ENCODE peak calls at places on chromosomes 3 and 15, in four cellular contexts. One of them, this sample, is unnamed. For H4K20me1, the result is how much of the 10 kb centered on the place peaks cover.

GRCh38 chr3:166186003-166186402 is 348.8 kb upstream of the BCHE start:
- DNase-seq in astrocyte: no peak
- DNase-seq in H9: no peak
- DNase-seq in GM23338: no peak
- DNase-seq in this sample: no peak

GRCh38 chr15:66771351-66771650 is 69.3 kb downstream of the SMAD6 start:
- DNase-seq in astrocyte: no peak
- DNase-seq in H9: no peak
- DNase-seq in GM23338: no peak
- DNase-seq in this sample: no peak

GRCh38 chr3:183650554-183650953 is 15.1 kb downstream of the KLHL24 start:
- DNase-seq in astrocyte: peak
- DNase-seq in H9: no peak
- DNase-seq in GM23338: no peak
- DNase-seq in this sample: no peak

GRCh38 chr3:62529230-62529629 is 155.9 kb upstream of the FEZF2 start:
- DNase-seq in astrocyte: peak
- DNase-seq in H9: peak
- DNase-seq in GM23338: peak
- DNase-seq in this sample: peak

GRCh38 chr3:59549972-59550371 is 500.1 kb upstream of the CFAP20DC start:
- DNase-seq in astrocyte: no peak
- DNase-seq in H9: no peak
- DNase-seq in GM23338: no peak
- DNase-seq in this sample: no peak

GRCh38 chr15:85865070-85865684 is 70.5 kb upstream of the KLHL25 start:
- DNase-seq in astrocyte: peak
- DNase-seq in H9: peak
- DNase-seq in GM23338: peak
- DNase-seq in this sample: peak

GRCh38 chr3:10268116-10268515 is 19.9 kb downstream of the TATDN2 start:
- DNase-seq in astrocyte: no peak
- DNase-seq in H9: no peak
- DNase-seq in GM23338: no peak
- DNase-seq in this sample: no peak

GRCh38 chr15:58378241-58379085 is 53.3 kb upstream of the LIPC start:
- DNase-seq in astrocyte: peak
- DNase-seq in H9: no peak
- DNase-seq in GM23338: no peak
- DNase-seq in this sample: no peak

GRCh38 chr15:65812921-65813320 is 20.8 kb upstream of the DENND4A start:
- DNase-seq in astrocyte: no peak
- DNase-seq in H9: no peak
- DNase-seq in GM23338: no peak
- DNase-seq in this sample: no peak

GRCh38 chr3:17057316-17057715 is 172.6 kb downstream of the PLCL2 start:
- DNase-seq in astrocyte: peak
- DNase-seq in H9: no peak
- DNase-seq in GM23338: no peak
- DNase-seq in this sample: no peak

GRCh38 chr3:136959599-136959998 is 1.8 kb downstream of the IL20RB start:
- DNase-seq in astrocyte: no peak
- DNase-seq in H9: no peak
- DNase-seq in GM23338: no peak
- DNase-seq in this sample: no peak

GRCh38 chr3:162073422-162073821 is 576.8 kb downstream of the OTOL1 start:
- DNase-seq in astrocyte: no peak
- DNase-seq in H9: no peak
- DNase-seq in GM23338: no peak
- DNase-seq in this sample: no peak

GRCh38 chr15:86231864-86232801 is 152.5 kb downstream of the AGBL1 start:
- DNase-seq in astrocyte: peak
- DNase-seq in H9: peak
- DNase-seq in GM23338: peak
- DNase-seq in this sample: peak

GRCh38 chr3:172708905-172709775 is 1.7 kb downstream of the NCEH1 start:
- DNase-seq in astrocyte: no peak
- DNase-seq in H9: no peak
- DNase-seq in GM23338: no peak
- DNase-seq in this sample: no peak

GRCh38 chr15:41828747-41829270 is 917 bp downstream of the JMJD7 start:
- DNase-seq in astrocyte: peak
- DNase-seq in H9: no peak
- DNase-seq in GM23338: no peak
- DNase-seq in this sample: no peak

GRCh38 chr3:49349617-49350114 is 8.5 kb downstream of the GPX1 start:
- DNase-seq in astrocyte: no peak
- DNase-seq in H9: no peak
- DNase-seq in GM23338: no peak
- DNase-seq in this sample: no peak

GRCh38 chr15:76190767-76191538 is 120.3 kb downstream of the ETFA start:
- DNase-seq in astrocyte: peak
- DNase-seq in H9: peak
- DNase-seq in GM23338: peak
- DNase-seq in this sample: peak

GRCh38 chr3:119834754-119835365 is 53.0 kb downstream of the NR1I2 start:
- DNase-seq in astrocyte: no peak
- DNase-seq in H9: no peak
- DNase-seq in GM23338: no peak
- DNase-seq in this sample: peak

GRCh38 chr15:51129513-51130197 is 34.9 kb upstream of the TNFAIP8L3 start:
- DNase-seq in astrocyte: no peak
- DNase-seq in H9: no peak
- DNase-seq in GM23338: no peak
- DNase-seq in this sample: no peak

GRCh38 chr3:49012441-49013017 is 5.3 kb downstream of the WDR6 start:
- DNase-seq in astrocyte: no peak
- DNase-seq in H9: no peak
- DNase-seq in GM23338: no peak
- DNase-seq in this sample: no peak

GRCh38 chr15:70605606-70606410 is 157.6 kb downstream of the UACA start:
- DNase-seq in astrocyte: peak
- DNase-seq in H9: no peak
- DNase-seq in GM23338: peak
- DNase-seq in this sample: no peak

GRCh38 chr15:101048191-101049011 is 129.2 kb downstream of the LRRK1 start:
- DNase-seq in astrocyte: no peak
- DNase-seq in H9: peak
- DNase-seq in GM23338: no peak
- DNase-seq in this sample: no peak

GRCh38 chr3:187843654-187844053 is 98.4 kb upstream of the BCL6 start:
- DNase-seq in astrocyte: no peak
- DNase-seq in H9: no peak
- DNase-seq in GM23338: no peak
- DNase-seq in this sample: no peak

GRCh38 chr3:154095832-154096421 is 25.3 kb upstream of the ARHGEF26 start:
- DNase-seq in astrocyte: no peak
- DNase-seq in H9: no peak
- DNase-seq in GM23338: peak
- DNase-seq in this sample: peak

GRCh38 chr3:191238321-191238817 is 39.3 kb downstream of the OSTN start:
- DNase-seq in astrocyte: peak
- DNase-seq in H9: no peak
- DNase-seq in GM23338: no peak
- DNase-seq in this sample: no peak

GRCh38 chr3:131772278-131772893 is 262.4 kb downstream of the CPNE4 start:
- DNase-seq in astrocyte: no peak
- DNase-seq in H9: no peak
- DNase-seq in GM23338: no peak
- DNase-seq in this sample: no peak

GRCh38 chr15:66774001-66774814 is 72.2 kb downstream of the SMAD6 start:
- DNase-seq in astrocyte: peak
- DNase-seq in H9: peak
- DNase-seq in GM23338: peak
- DNase-seq in this sample: peak

GRCh38 chr3:81043009-81043408 is 718.4 kb downstream of the GBE1 start:
- DNase-seq in astrocyte: no peak
- DNase-seq in H9: no peak
- DNase-seq in GM23338: no peak
- DNase-seq in this sample: no peak

GRCh38 chr15:96181873-96182301 is 148.6 kb upstream of the NR2F2 start:
- DNase-seq in astrocyte: peak
- DNase-seq in H9: no peak
- DNase-seq in GM23338: no peak
- DNase-seq in this sample: no peak

GRCh38 chr3:16885588-16885903 is 791 bp downstream of the PLCL2 start:
- DNase-seq in astrocyte: no peak
- DNase-seq in H9: no peak
- DNase-seq in GM23338: no peak
- DNase-seq in this sample: no peak

GRCh38 chr15:41936649-41937567 is 35.4 kb downstream of the EHD4 start:
- DNase-seq in astrocyte: peak
- DNase-seq in H9: no peak
- DNase-seq in GM23338: no peak
- DNase-seq in this sample: no peak

GRCh38 chr3:140219923-140220452 is 285.0 kb downstream of the CLSTN2 start:
- DNase-seq in astrocyte: no peak
- DNase-seq in H9: no peak
- DNase-seq in GM23338: peak
- DNase-seq in this sample: peak

GRCh38 chr15:63447277-63447676 is 57.1 kb upstream of the USP3 start:
- DNase-seq in astrocyte: no peak
- DNase-seq in H9: no peak
- DNase-seq in GM23338: no peak
- DNase-seq in this sample: no peak

GRCh38 chr15:55741592-55742497 is 1.1 kb downstream of the PRTG start:
- DNase-seq in astrocyte: no peak
- DNase-seq in H9: peak
- DNase-seq in GM23338: peak
- DNase-seq in this sample: no peak

GRCh38 chr15:34769711-34770110 is 14.9 kb upstream of the GJD2 start:
- DNase-seq in astrocyte: no peak
- DNase-seq in H9: no peak
- DNase-seq in GM23338: no peak
- DNase-seq in this sample: no peak

GRCh38 chr3:195891431-195892104 is 16.8 kb downstream of the TNK2 start:
- DNase-seq in astrocyte: no peak
- DNase-seq in H9: no peak
- DNase-seq in GM23338: no peak
- DNase-seq in this sample: no peak

GRCh38 chr3:195892355-195893120 is 15.8 kb downstream of the TNK2 start:
- DNase-seq in astrocyte: peak
- DNase-seq in H9: no peak
- DNase-seq in GM23338: no peak
- DNase-seq in this sample: no peak

GRCh38 chr3:195893516-195893915 is 14.8 kb downstream of the TNK2 start:
- DNase-seq in astrocyte: no peak
- DNase-seq in H9: no peak
- DNase-seq in GM23338: no peak
- DNase-seq in this sample: no peak

GRCh38 chr3:195893121-195893449 is 15.3 kb downstream of the TNK2 start:
- DNase-seq in astrocyte: no peak
- DNase-seq in H9: no peak
- DNase-seq in GM23338: no peak
- DNase-seq in this sample: no peak

DNA sequence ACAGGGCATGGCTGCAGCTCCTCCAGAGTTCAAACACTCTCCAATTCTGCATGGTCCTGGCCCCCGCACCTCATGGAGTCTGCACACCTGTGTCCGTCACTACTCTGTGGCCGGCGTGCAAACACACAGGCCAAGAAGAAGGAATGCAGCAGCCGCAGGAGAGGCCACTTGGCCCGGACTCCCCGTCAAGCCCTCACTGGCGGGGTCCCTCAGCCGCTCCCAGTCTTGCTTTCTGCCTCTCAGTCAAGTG is 16.3 kb downstream of the TNK2 start:
- DNase-seq in astrocyte: no peak
- DNase-seq in H9: no peak
- DNase-seq in GM23338: no peak
- DNase-seq in this sample: no peak
- H4K20me1 ChIP-seq in astrocyte: under half
- H4K20me1 ChIP-seq in H9: under half
- H4K20me1 ChIP-seq in GM23338: under half
- H4K20me1 ChIP-seq in this sample: under half

GRCh38 chr3:19543212-19543841 is 390.7 kb downstream of the EFHB start:
- DNase-seq in astrocyte: no peak
- DNase-seq in H9: peak
- DNase-seq in GM23338: peak
- DNase-seq in this sample: peak
- H2AFZ ChIP-seq in astrocyte: no peak
- H2AFZ ChIP-seq in H9: no peak
- H2AFZ ChIP-seq in GM23338: no peak
- H2AFZ ChIP-seq in this sample: no peak

DNA sequence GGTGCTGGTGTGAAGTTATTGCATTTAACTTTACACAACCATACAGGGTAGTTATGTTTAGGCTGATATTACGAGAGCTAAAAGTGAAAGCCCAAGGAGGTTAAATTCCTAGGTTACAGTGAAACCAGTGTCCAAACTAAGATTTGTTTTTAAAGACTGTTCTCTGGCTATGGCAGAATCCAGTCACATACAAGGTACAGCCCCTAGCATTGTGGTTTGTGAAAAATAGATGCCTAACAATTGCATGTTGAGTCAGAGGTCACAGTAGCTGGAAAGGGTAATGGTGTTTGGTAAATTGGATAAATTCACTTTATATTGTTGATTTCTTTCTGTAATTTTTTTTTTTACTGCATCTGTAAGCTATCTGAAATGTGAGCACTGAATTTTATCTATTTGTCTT is 614.6 kb upstream of the TBL1XR1 start:
- DNase-seq in astrocyte: no peak
- DNase-seq in H9: no peak
- DNase-seq in GM23338: no peak
- DNase-seq in this sample: no peak
- H3K4me2 ChIP-seq in astrocyte: no peak
- H3K4me2 ChIP-seq in H9: no peak
- H3K4me2 ChIP-seq in GM23338: no peak
- H3K4me2 ChIP-seq in this sample: no peak

DNA sequence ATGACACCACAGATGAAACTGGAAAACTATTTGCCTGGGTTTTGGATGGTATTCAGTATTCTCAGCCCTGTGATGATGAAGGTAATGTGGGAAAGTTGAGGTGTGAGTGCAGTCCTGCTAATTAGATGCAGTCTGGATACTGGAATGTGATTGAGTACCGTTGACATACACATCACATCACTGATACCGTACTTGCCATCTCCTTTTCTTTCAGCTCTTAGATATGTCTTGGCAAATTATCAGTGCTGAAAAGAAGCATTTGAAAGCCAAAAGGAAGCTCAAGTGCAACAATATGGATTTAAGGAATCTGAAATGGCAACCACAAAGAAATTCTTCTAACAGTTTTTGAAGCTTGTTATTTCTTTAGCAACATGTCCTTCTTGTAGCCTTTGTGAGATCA is 381.4 kb upstream of the TGFBR2 start:
- DNase-seq in astrocyte: peak
- DNase-seq in H9: no peak
- DNase-seq in GM23338: no peak
- DNase-seq in this sample: no peak
- H4K20me1 ChIP-seq in astrocyte: under half
- H4K20me1 ChIP-seq in H9: under half
- H4K20me1 ChIP-seq in GM23338: under half
- H4K20me1 ChIP-seq in this sample: under half